ENCODE peak calls at places on chromosomes 3 and 15, in four cellular contexts. C is fibroblast of lung, M is uterus, A is ovary. F is an unnamed sample.

GRCh38 chr3:195159117-195159818 is 111.7 kb downstream of the XXYLT1 start:
- DNase-seq in A (no peak), C (no peak), M (no peak), F (peak; percentile 58)

GRCh38 chr3:56884387-56884786 is 82.6 kb upstream of the ARHGEF3 start:
- DNase-seq in A (no peak), M (no peak), C (no peak), F (no peak)

GRCh38 chr3:114234739-114235138 is 2.6 kb downstream of the ZNF80 start:
- DNase-seq in C (no peak), A (no peak), M (no peak), F (no peak)

GRCh38 chr3:73661262-73661661 is 36.5 kb upstream of the PDZRN3 start:
- DNase-seq in M (no peak), A (no peak), C (peak; percentile 55), F (no peak)

GRCh38 chr3:49804141-49805041 is 1.3 kb downstream of the INKA1 start:
- DNase-seq in C (no peak), A (no peak), M (peak; percentile 31), F (peak; percentile 25)

GRCh38 chr3:142652826-142653292 is 56.7 kb downstream of the PLS1 start:
- DNase-seq in M (no peak), A (no peak), C (no peak), F (no peak)

GRCh38 chr3:136960838-136961836 is 3.4 kb downstream of the IL20RB start:
- DNase-seq in A (no peak), M (no peak), C (no peak), F (no peak)

GRCh38 chr3:51340311-51340829 is 44.7 kb upstream of the MANF start:
- DNase-seq in C (peak; percentile 94), M (no peak), A (peak; percentile 13), F (no peak)

GRCh38 chr3:63617391-63617790 is 35.1 kb upstream of the SNTN start:
- DNase-seq in A (no peak), C (no peak), M (no peak), F (no peak)

GRCh38 chr15:85691350-85692240 is 103.1 kb downstream of the KLHL25 start:
- DNase-seq in A (no peak), M (no peak), C (no peak), F (no peak)
- H3K36me3 ChIP-seq in A (no peaks in the 10 kb centered on the region), M (no peaks in the 10 kb centered on the region), C (peaks cover 2% of the 10 kb centered on the region), F (peaks cover 62% of the 10 kb centered on the region)

GRCh38 chr3:13818919-13819318 is 61.0 kb downstream of the WNT7A start:
- DNase-seq in A (no peak), C (no peak), M (no peak), F (no peak)
- H3K9me3 ChIP-seq in A (peaks cover 3% of the 10 kb centered on the region), C (no peaks in the 10 kb centered on the region), M (no peaks in the 10 kb centered on the region), F (peaks cover 53% of the 10 kb centered on the region)

DNA sequence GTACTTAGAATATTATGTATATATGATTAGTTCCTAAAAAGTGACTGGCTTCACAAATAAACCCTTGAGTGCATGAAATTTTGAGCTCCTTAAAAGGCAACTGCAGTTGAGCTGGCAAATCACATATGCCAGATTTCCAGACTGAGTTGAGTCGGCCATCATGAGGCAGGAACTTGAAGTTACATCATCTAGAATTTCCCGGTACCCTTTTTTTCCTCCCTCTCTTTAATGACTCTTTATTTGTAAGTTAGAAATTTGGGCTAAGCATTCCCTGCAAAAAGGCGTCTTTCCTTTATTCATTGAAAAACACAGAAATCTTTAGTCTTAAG is 162.6 kb downstream of the FNDC3B start:
- DNase-seq in A (no peak), C (peak; percentile 98), M (peak; percentile 34), F (no peak)
- TF ChIP-seq CTCF in A (peak; percentile 24), C (peak; percentile 32), M (no peak), F (no peak)

GRCh38 chr3:185049710-185050109 is 103.2 kb downstream of the C3orf70 start:
- DNase-seq in M (no peak), A (no peak), C (no peak), F (no peak)
- H3K36me3 ChIP-seq in M (no peaks in the 10 kb centered on the region), A (no peaks in the 10 kb centered on the region), C (peaks cover 2% of the 10 kb centered on the region), F (peaks cover 64% of the 10 kb centered on the region)

GRCh38 chr15:100588638-100589242 is 13.2 kb downstream of the LINS1 start:
- DNase-seq in A (no peak), C (peak; percentile 22), M (no peak), F (no peak)
- H3K9me3 ChIP-seq in A (no peaks in the 10 kb centered on the region), C (no peaks in the 10 kb centered on the region), M (no peaks in the 10 kb centered on the region), F (peaks cover 24% of the 10 kb centered on the region)

DNA sequence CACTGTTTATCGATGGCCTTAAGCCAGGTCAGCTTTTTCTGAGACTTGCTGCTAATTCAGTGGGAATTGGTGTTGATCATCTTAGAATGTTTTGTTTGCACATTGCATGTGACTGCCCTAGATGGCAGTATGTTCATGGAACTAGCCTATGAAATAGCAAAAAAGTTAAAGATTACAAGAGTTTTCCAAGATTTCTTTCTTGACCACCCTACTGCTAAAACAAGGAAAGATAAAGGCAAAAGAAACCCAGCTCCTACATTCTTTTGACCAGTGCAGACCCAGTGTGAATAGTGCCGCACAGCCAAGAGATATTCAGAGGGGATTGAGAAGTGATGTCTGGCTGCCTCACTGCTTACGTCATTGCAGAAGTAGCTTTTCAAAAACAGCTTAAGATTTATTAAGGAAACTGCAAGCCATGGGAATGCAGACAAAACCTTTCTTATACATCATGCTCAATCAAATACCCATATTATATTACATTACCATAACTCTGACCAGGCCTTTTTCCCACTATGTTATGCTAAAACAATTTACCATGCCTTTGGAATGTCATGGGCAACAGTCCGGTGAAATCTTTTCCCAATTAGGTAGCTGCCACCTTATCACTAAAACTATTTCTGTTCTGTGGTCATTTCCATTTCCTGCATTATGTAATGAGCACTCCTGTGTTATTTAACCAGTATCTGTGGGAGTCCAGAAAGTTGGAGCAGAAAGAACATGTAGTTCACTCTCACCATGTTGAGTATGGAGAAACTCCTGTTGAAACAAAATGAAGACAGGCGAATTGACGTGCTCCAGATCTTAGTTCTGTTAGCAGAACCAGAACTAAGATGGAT is 6.0 kb downstream of the PHLDB2 start:
- DNase-seq in M (no peak), C (peak; percentile 80), A (peak; percentile 21), F (no peak)
- TF ChIP-seq CTCF in M (peak; percentile 3), C (peak; percentile 44), A (no peak), F (peak; percentile 38)

DNA sequence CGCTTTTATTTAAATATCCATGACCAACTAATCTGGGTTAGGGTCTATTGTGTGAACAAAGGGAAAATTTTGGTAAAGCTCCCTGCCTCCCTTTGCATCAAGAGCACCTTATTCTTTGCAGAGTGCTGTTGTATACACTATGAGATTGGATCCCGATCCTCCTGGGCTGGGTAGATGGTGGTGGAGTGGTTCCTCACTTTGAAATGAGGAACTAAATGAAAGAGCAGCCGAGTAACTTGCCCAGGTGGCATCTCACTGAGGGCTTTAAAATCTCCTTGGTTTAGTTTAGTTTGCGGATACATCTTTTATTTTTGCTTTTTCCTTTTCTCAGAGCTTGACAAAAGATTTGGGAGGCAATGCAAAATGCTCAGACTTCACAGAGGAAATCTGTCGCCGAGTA is 19.4 kb downstream of the IDH3A start:
- DNase-seq in M (no peak), A (no peak), C (no peak), F (no peak)
- H3K36me3 ChIP-seq in M (no peaks in the 10 kb centered on the region), A (peaks cover 2% of the 10 kb centered on the region), C (peaks cover 6% of the 10 kb centered on the region), F (peaks cover 90% of the 10 kb centered on the region)

DNA sequence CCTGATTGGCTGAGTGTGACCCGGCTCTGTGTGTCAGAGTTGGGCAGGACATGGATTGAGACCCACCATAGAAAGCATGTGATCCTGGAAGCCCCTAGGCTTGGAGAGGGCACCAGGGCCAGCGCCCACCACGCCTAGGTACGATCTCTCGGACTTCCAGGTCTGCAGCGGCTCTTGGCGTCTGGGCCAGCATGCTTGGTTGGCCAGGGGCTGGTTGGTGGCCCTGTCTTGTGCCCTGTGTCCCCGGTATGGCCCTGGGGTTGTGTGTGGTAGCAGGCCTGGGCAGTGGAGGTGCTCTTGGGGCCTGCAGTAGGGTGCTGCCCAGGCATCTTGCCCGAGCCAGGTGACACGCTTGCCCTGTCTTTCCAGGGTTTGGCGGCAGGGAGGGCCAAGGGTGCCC is 210.6 kb downstream of the UBE3A start:
- DNase-seq in A (no peak), M (no peak), C (no peak), F (no peak)
- H3K9me3 ChIP-seq in A (no peaks in the 10 kb centered on the region), M (no peaks in the 10 kb centered on the region), C (no peaks in the 10 kb centered on the region), F (peaks cover 41% of the 10 kb centered on the region)

DNA sequence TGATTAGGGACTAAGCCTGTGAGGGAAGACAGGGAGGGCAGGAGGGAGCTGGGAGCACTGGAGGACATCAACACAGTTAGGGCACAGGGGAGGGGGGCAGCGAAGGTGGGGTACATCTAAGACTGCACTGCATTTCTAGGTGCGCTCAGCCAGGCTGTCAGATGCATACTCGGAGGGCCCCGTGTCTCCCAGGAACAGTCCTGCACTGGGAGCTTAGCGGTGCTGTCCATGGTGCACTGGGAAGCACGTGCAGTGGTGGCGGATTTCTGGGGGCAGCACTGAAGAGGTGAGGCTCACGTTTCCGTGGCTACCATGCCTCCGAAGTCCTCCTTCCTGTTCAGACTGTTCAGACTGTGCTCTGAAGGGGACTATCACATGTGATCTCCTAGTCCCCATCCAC is 54.4 kb downstream of the ROPN1B start:
- DNase-seq in A (no peak), M (no peak), C (no peak), F (no peak)
- TF ChIP-seq CTCF in A (no peak), M (no peak), C (no peak), F (no peak)

DNA sequence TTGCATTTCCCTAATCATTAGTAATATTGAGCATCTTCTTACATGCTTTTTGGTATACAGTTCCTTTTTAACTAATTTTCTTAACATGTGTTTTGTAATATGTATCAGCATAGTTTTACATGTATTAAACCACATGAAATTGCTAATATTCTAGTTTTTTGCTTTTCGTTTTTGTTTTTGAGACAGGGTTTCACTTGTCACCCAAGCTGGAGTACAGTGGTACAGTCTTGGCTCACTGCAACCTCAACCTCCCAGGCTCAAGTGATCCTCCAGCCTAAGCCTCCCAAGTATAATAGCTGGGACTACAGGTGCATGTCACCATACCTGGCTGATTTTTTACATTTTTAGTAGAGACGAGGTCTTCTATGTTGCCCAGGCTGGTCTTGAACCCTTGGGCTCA is 4.4 kb upstream of the ISG20 start:
- DNase-seq in M (no peak), C (no peak), A (no peak), F (no peak)
- H3K36me3 ChIP-seq in M (no peaks in the 10 kb centered on the region), C (peaks cover 17% of the 10 kb centered on the region), A (no peaks in the 10 kb centered on the region), F (peaks cover 37% of the 10 kb centered on the region)